ENCODE peak calls at places on chromosomes 16 and 17, in nine cellular contexts. H is A549; P is HTR-8/SVneo; N is T-helper 22 cell; L is fibroblast of the aortic adventitia; D is stimulated activated CD4-positive, alpha-beta T cell treated with anti-CD3 and anti-CD28 coated beads, Interleukin-4, amount 100 ng/mL, for 4 hours; R is K562; Z is breast epithelium; F is BE2C. Q is an unnamed sample.

GRCh38 chr17:80086616-80087015 is 14.8 kb upstream of the GAA start:
- DNase-seq in F (no peak), D (no peak), L (no peak), R (no peak), P (no peak), Z (no peak), H (no peak), N (no peak), Q (no peak)

GRCh38 chr17:70552230-70552981 is 383.1 kb downstream of the KCNJ2 start:
- DNase-seq in D (no peak), F (no peak), H (peak), Z (no peak), R (peak), P (peak), L (peak), N (no peak), Q (peak)

GRCh38 chr17:31726980-31727427 is 132.0 kb downstream of the COPRS start:
- DNase-seq in H (no peak), F (no peak), N (no peak), P (peak), D (no peak), L (no peak), R (no peak), Z (no peak), Q (peak)

GRCh38 chr17:3879181-3879580 is 13.7 kb downstream of the CAMKK1 start:
- DNase-seq in L (peak), P (no peak), R (no peak), H (no peak), D (no peak), Z (no peak), N (no peak), F (peak), Q (peak)

GRCh38 chr17:57898487-57899311 is 48.9 kb upstream of the MRPS23 start:
- DNase-seq in F (no peak), D (no peak), L (peak), P (peak), H (no peak), Z (peak), R (no peak), N (no peak), Q (peak)

GRCh38 chr17:76791053-76791980 is 53.4 kb downstream of the MFSD11 start:
- DNase-seq in D (peak), F (peak), R (peak), N (no peak), H (peak), Z (no peak), P (peak), L (peak), Q (peak)

GRCh38 chr17:39351508-39351907 is 49.9 kb downstream of the FBXL20 start:
- DNase-seq in N (no peak), F (no peak), P (no peak), D (no peak), Z (no peak), R (no peak), L (no peak), H (peak), Q (no peak)

GRCh38 chr17:725746-726145 is 6.7 kb upstream of the TLCD3A start:
- DNase-seq in P (no peak), D (no peak), R (no peak), Z (no peak), N (no peak), F (no peak), L (no peak), H (no peak), Q (no peak)

GRCh38 chr17:72258711-72259110 is 137.9 kb downstream of the SOX9 start:
- DNase-seq in R (no peak), N (no peak), H (no peak), Z (no peak), L (no peak), P (no peak), F (peak), D (no peak), Q (no peak)

GRCh38 chr17:38867179-38867994 is 2.5 kb upstream of the LASP1 start:
- DNase-seq in R (peak), D (peak), L (peak), F (peak), H (peak), N (peak), Z (no peak), P (no peak), Q (peak)

GRCh38 chr16:22126037-22126558 is 33.8 kb downstream of the VWA3A start:
- DNase-seq in D (no peak), N (no peak), P (no peak), F (no peak), H (no peak), Z (no peak), R (no peak), L (peak), Q (no peak)

GRCh38 chr16:2831203-2831602 is 1.1 kb downstream of the ZG16B start:
- DNase-seq in Z (no peak), N (no peak), H (no peak), D (no peak), P (no peak), F (no peak), R (no peak), L (no peak), Q (no peak)

GRCh38 chr17:18362509-18363020 is 785 bp downstream of the SHMT1 start:
- DNase-seq in H (peak), N (no peak), Z (peak), D (no peak), R (no peak), F (no peak), P (peak), L (peak), Q (peak)

GRCh38 chr16:24977673-24978065 is 37.5 kb downstream of the ARHGAP17 start:
- DNase-seq in N (no peak), F (no peak), P (peak), R (no peak), Z (no peak), D (no peak), L (peak), H (peak), Q (peak)

GRCh38 chr17:29140631-29141483 is 39.3 kb downstream of the MYO18A start:
- DNase-seq in F (peak), D (no peak), N (peak), Z (no peak), L (peak), R (no peak), P (no peak), H (no peak), Q (peak)

GRCh38 chr17:19331134-19331533 is 31.4 kb downstream of the B9D1 start:
- DNase-seq in Z (no peak), R (no peak), D (no peak), N (no peak), P (peak), F (no peak), H (no peak), L (peak), Q (peak)

GRCh38 chr16:11909653-11910551 is 5.9 kb downstream of the GSPT1 start:
- DNase-seq in P (no peak), N (no peak), D (no peak), R (no peak), L (peak), H (no peak), F (no peak), Z (no peak), Q (peak)

GRCh38 chr17:80837711-80838110 is 153.9 kb upstream of the CHMP6 start:
- DNase-seq in D (no peak), Z (no peak), F (no peak), N (no peak), L (no peak), H (no peak), P (no peak), R (no peak), Q (no peak)